ENCODE peak calls at places on chromosomes 6 and 20, in seven cellular contexts. One of them, this sample, is unnamed.

GRCh38 chr6:2158596-2159271 is 86.7 kb downstream of the GMDS start:
- DNase-seq in IMR-90: peak; percentile 12
- DNase-seq in mesenchymal stem cell: peak; percentile 18
- DNase-seq in H1: peak; percentile 66
- DNase-seq in H9: peak; percentile 86
- DNase-seq in neuronal stem cell: peak; percentile 56
- DNase-seq in trophoblast cell: peak; percentile 65
- DNase-seq in this sample: peak; percentile 95

GRCh38 chr20:62953839-62954703 is 1.6 kb downstream of the SLC17A9 start:
- DNase-seq in trophoblast cell: no peak
- DNase-seq in H1: no peak
- DNase-seq in IMR-90: peak; percentile 54
- DNase-seq in H9: peak; percentile 71
- DNase-seq in mesenchymal stem cell: peak; percentile 88
- DNase-seq in neuronal stem cell: peak; percentile 57
- DNase-seq in this sample: peak; percentile 69

GRCh38 chr20:2006452-2007381 is 12.9 kb upstream of the PDYN start:
- DNase-seq in IMR-90: peak; percentile 30
- DNase-seq in H9: peak; percentile 58
- DNase-seq in mesenchymal stem cell: peak; percentile 43
- DNase-seq in neuronal stem cell: peak; percentile 61
- DNase-seq in H1: no peak
- DNase-seq in trophoblast cell: peak; percentile 85
- DNase-seq in this sample: peak; percentile 50

GRCh38 chr6:134238960-134239795 is 78.7 kb downstream of the SGK1 start:
- DNase-seq in IMR-90: no peak
- DNase-seq in H9: no peak
- DNase-seq in H1: no peak
- DNase-seq in trophoblast cell: no peak
- DNase-seq in neuronal stem cell: no peak
- DNase-seq in mesenchymal stem cell: no peak
- DNase-seq in this sample: no peak

GRCh38 chr6:132115714-132116366 is 164.7 kb upstream of the CCN2 start:
- DNase-seq in H9: no peak
- DNase-seq in neuronal stem cell: no peak
- DNase-seq in trophoblast cell: peak; percentile 86
- DNase-seq in IMR-90: peak; percentile 33
- DNase-seq in H1: no peak
- DNase-seq in mesenchymal stem cell: peak; percentile 13
- DNase-seq in this sample: no peak

GRCh38 chr20:38751360-38751976 is 3.2 kb downstream of the ACTR5 start:
- DNase-seq in IMR-90: peak; percentile 46
- DNase-seq in mesenchymal stem cell: peak; percentile 46
- DNase-seq in H9: no peak
- DNase-seq in trophoblast cell: peak; percentile 30
- DNase-seq in H1: no peak
- DNase-seq in neuronal stem cell: no peak
- DNase-seq in this sample: no peak

GRCh38 chr6:116764961-116765841 is at the start of gene FAM162B:
- DNase-seq in H9: peak; percentile 79
- DNase-seq in H1: peak; percentile 38
- DNase-seq in neuronal stem cell: peak; percentile 40
- DNase-seq in mesenchymal stem cell: peak; percentile 44
- DNase-seq in trophoblast cell: peak; percentile 81
- DNase-seq in IMR-90: peak; percentile 32
- DNase-seq in this sample: peak; percentile 68

GRCh38 chr6:146968041-146968760 is 236.0 kb upstream of the STXBP5 start:
- DNase-seq in mesenchymal stem cell: peak; percentile 38
- DNase-seq in H9: no peak
- DNase-seq in neuronal stem cell: no peak
- DNase-seq in IMR-90: peak; percentile 84
- DNase-seq in trophoblast cell: no peak
- DNase-seq in H1: no peak
- DNase-seq in this sample: no peak

GRCh38 chr6:15443119-15443518 is 197.2 kb downstream of the JARID2 start:
- DNase-seq in mesenchymal stem cell: peak; percentile 95
- DNase-seq in IMR-90: peak; percentile 94
- DNase-seq in trophoblast cell: peak; percentile 29
- DNase-seq in neuronal stem cell: no peak
- DNase-seq in H1: no peak
- DNase-seq in H9: no peak
- DNase-seq in this sample: no peak

GRCh38 chr6:159085396-159085895 is 40.7 kb upstream of the TAGAP start:
- DNase-seq in trophoblast cell: peak; percentile 77
- DNase-seq in H9: no peak
- DNase-seq in mesenchymal stem cell: no peak
- DNase-seq in neuronal stem cell: no peak
- DNase-seq in H1: no peak
- DNase-seq in IMR-90: no peak
- DNase-seq in this sample: no peak

GRCh38 chr20:49395183-49395582 is 87.3 kb downstream of the KCNB1 start:
- DNase-seq in H1: no peak
- DNase-seq in mesenchymal stem cell: no peak
- DNase-seq in neuronal stem cell: no peak
- DNase-seq in trophoblast cell: no peak
- DNase-seq in H9: no peak
- DNase-seq in IMR-90: no peak
- DNase-seq in this sample: no peak

GRCh38 chr20:23139524-23139923 is 53.4 kb upstream of the CD93 start:
- DNase-seq in H9: no peak
- DNase-seq in mesenchymal stem cell: no peak
- DNase-seq in IMR-90: no peak
- DNase-seq in H1: no peak
- DNase-seq in neuronal stem cell: no peak
- DNase-seq in trophoblast cell: no peak
- DNase-seq in this sample: no peak

GRCh38 chr6:138692978-138693909 is 80.3 kb upstream of the CCDC28A start:
- DNase-seq in neuronal stem cell: peak; percentile 65
- DNase-seq in trophoblast cell: peak; percentile 78
- DNase-seq in IMR-90: peak; percentile 57
- DNase-seq in H1: peak; percentile 62
- DNase-seq in H9: peak; percentile 79
- DNase-seq in mesenchymal stem cell: peak; percentile 75
- DNase-seq in this sample: peak; percentile 93

GRCh38 chr20:36646678-36647077 is 682 bp upstream of the SLA2 start:
- DNase-seq in trophoblast cell: no peak
- DNase-seq in IMR-90: no peak
- DNase-seq in H9: no peak
- DNase-seq in neuronal stem cell: no peak
- DNase-seq in mesenchymal stem cell: no peak
- DNase-seq in H1: no peak
- DNase-seq in this sample: no peak

DNA sequence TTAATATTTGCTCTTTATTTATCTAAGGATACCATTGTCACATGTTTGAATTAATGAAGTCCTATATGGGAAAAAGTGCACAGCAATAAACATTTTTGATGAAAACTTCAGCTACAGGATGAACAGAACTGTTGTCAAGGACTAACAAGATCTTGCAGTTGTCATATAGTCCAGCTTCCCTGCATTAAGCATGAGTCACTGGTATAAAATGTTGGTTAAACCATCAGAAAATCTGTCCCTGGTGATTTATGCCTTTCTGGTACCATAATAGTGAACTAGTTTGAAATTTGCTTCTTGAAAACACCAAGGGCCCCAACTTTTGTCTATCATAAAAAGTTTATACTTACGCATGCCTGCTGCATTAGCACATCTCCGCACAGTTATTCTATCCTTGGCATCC is 60.4 kb upstream of the RSPO3 start:
- DNase-seq in H1: no peak
- DNase-seq in H9: no peak
- DNase-seq in mesenchymal stem cell: peak; percentile 52
- DNase-seq in neuronal stem cell: no peak
- DNase-seq in IMR-90: peak; percentile 48
- DNase-seq in trophoblast cell: no peak
- DNase-seq in this sample: no peak
- H4K8ac ChIP-seq in H1: no peak overlapping the region
- H4K8ac ChIP-seq in H9: no peak overlapping the region
- H4K8ac ChIP-seq in mesenchymal stem cell: no peak overlapping the region
- H4K8ac ChIP-seq in neuronal stem cell: no peak overlapping the region
- H4K8ac ChIP-seq in IMR-90: no peak overlapping the region
- H4K8ac ChIP-seq in trophoblast cell: no peak overlapping the region
- H4K8ac ChIP-seq in this sample: no peak overlapping the region

GRCh38 chr6:41529970-41530369 is 16.2 kb upstream of the FOXP4 start:
- DNase-seq in IMR-90: no peak
- DNase-seq in H9: no peak
- DNase-seq in neuronal stem cell: no peak
- DNase-seq in trophoblast cell: no peak
- DNase-seq in mesenchymal stem cell: no peak
- DNase-seq in H1: no peak
- DNase-seq in this sample: no peak

GRCh38 chr6:41529049-41529448 is 17.1 kb upstream of the FOXP4 start:
- DNase-seq in IMR-90: no peak
- DNase-seq in H1: no peak
- DNase-seq in mesenchymal stem cell: no peak
- DNase-seq in neuronal stem cell: no peak
- DNase-seq in trophoblast cell: no peak
- DNase-seq in H9: no peak
- DNase-seq in this sample: no peak

GRCh38 chr6:41531016-41531415 is 15.2 kb upstream of the FOXP4 start:
- DNase-seq in neuronal stem cell: no peak
- DNase-seq in H9: no peak
- DNase-seq in trophoblast cell: no peak
- DNase-seq in mesenchymal stem cell: no peak
- DNase-seq in IMR-90: no peak
- DNase-seq in H1: no peak
- DNase-seq in this sample: no peak

GRCh38 chr6:41530476-41530875 is 15.7 kb upstream of the FOXP4 start:
- DNase-seq in trophoblast cell: no peak
- DNase-seq in H1: no peak
- DNase-seq in mesenchymal stem cell: no peak
- DNase-seq in neuronal stem cell: no peak
- DNase-seq in H9: no peak
- DNase-seq in IMR-90: no peak
- DNase-seq in this sample: no peak

DNA sequence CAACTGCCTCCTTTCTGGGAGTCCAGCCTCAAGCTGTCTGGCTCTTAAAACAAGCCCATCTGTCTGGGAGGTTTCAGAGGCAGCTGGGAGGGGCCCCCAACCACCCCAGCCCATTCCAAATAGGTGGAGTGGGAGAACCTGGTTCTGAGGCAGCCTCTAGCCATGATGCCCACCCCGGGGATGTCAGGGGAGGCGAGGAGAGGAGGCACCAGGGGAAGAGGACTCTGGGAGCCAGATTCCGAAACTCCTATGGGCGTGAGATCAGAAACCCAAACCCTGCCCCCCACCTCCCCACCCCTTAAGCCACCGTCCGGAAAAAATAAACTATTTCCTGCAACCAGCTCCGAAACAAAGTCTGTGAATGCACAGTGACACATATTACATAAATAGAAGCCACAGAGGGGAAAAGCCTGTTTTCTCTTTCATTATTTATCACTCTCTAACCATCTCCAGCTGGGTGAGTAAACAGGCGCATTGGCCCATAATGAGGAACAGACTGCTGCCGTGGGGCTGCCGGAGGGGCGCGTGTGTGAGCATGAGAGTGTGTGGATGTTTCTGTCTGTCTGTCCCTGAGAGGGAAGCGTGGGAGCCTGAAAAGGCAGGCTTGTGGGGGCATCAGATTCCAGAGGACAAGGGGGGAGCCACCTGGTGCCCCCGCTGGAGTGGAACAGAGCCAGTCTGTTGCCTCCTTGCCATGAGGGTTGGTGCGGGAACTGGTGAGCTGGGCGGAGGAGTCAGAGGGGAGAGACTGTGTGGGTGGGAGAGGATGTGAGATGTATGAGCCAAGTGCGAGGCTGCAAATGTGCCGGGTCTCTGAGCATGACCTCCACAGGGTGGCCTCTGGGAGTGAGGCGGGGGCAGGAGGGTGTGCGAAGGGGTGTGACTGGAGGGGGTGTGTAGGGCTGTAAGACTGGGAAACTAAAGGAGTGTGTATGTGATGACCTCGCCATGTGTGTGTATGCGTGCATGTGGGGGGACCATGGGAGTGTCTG is 14.3 kb upstream of the FOXP4 start:
- DNase-seq in trophoblast cell: peak; percentile 15
- DNase-seq in H9: no peak
- DNase-seq in IMR-90: peak; percentile 67
- DNase-seq in mesenchymal stem cell: peak; percentile 78
- DNase-seq in neuronal stem cell: no peak
- DNase-seq in H1: no peak
- DNase-seq in this sample: no peak
- H3K18ac ChIP-seq in trophoblast cell: no peak overlapping the region
- H3K18ac ChIP-seq in H9: no peak overlapping the region
- H3K18ac ChIP-seq in IMR-90: no peak overlapping the region
- H3K18ac ChIP-seq in mesenchymal stem cell: peak overlapping the region; percentile 14
- H3K18ac ChIP-seq in neuronal stem cell: peak overlapping the region; percentile 65
- H3K18ac ChIP-seq in H1: peak overlapping the region; percentile 36
- H3K18ac ChIP-seq in this sample: no peak overlapping the region

DNA sequence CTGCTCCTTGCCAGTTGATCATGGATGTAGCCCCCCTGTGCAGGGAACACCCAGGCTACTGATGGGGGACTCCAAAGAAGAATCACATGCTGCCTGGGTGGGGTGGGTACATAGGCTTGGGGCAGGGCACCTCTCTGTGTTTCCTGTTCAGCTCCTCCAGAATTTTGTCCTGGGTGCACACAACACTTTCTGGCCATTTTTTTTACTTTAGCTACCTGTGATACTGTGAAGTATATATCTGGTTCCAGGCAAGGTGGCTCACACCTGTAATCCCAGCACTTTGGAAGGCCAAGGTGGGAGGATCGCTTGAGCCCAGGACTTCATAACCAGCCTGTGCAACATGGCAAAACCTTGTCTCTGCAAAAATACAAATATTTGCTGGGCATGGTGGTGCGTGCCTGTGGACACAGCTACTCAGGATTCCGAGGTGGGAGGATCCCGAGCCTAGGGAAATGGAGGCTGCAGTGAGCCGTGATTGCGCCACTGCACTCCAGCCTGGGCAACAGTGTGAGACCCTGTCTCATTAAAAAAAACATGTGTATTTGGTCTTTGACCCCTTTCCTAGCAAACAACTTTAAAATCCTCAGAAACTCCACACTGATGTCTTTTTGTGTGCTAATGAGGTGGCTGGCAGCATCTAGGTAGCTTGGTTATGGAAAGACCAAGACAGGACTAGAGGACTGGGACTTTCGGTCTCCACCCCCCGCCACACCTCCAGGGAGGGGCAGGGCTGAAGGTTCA is 14.1 kb downstream of the SLC4A11 start:
- DNase-seq in IMR-90: no peak
- DNase-seq in neuronal stem cell: no peak
- DNase-seq in mesenchymal stem cell: no peak
- DNase-seq in trophoblast cell: no peak
- DNase-seq in H1: no peak
- DNase-seq in H9: no peak
- DNase-seq in this sample: no peak
- H3K4me2 ChIP-seq in IMR-90: no peak overlapping the region
- H3K4me2 ChIP-seq in neuronal stem cell: peak overlapping the region; percentile 18
- H3K4me2 ChIP-seq in mesenchymal stem cell: no peak overlapping the region
- H3K4me2 ChIP-seq in trophoblast cell: no peak overlapping the region
- H3K4me2 ChIP-seq in H1: no peak overlapping the region
- H3K4me2 ChIP-seq in H9: no peak overlapping the region
- H3K4me2 ChIP-seq in this sample: no peak overlapping the region

DNA sequence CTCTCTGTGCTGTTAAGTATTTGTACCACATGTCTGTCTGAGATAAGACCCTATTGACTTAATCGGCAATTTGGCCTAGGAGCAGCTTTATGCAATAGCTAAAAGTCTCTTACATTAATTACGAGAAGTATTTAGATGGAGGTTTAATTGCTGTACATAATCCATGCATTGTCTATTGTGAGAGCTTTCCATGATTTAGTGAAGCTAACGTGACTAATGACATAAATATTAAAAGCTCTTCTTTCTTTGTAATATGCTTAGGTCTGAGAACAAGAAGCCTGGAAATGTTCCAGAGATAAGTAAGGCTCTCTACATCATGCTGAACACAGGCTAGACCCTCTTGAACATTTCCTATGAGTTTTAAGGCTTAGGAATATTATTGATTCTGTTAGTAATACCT is 32.7 kb upstream of the FAM83B start:
- DNase-seq in mesenchymal stem cell: peak; percentile 52
- DNase-seq in IMR-90: peak; percentile 68
- DNase-seq in trophoblast cell: no peak
- DNase-seq in H1: no peak
- DNase-seq in H9: no peak
- DNase-seq in neuronal stem cell: no peak
- DNase-seq in this sample: no peak
- H4K8ac ChIP-seq in mesenchymal stem cell: no peak overlapping the region
- H4K8ac ChIP-seq in IMR-90: no peak overlapping the region
- H4K8ac ChIP-seq in trophoblast cell: no peak overlapping the region
- H4K8ac ChIP-seq in H1: no peak overlapping the region
- H4K8ac ChIP-seq in H9: no peak overlapping the region
- H4K8ac ChIP-seq in neuronal stem cell: no peak overlapping the region
- H4K8ac ChIP-seq in this sample: no peak overlapping the region